ENCODE peak calls at places on chromosomes 13 and 19, in four cellular contexts. R is SK-N-SH, O is GM12878, J is HepG2. C is an unnamed sample.

GRCh38 chr19:46608581-46609345 is 7.6 kb downstream of the CALM3 start:
- DNase-seq in R (peak), J (no peak), O (no peak), C (no peak)

GRCh38 chr13:35917942-35918645 is 213.1 kb downstream of the DCLK1 start:
- DNase-seq in R (no peak), O (no peak), J (no peak), C (no peak)

GRCh38 chr13:38967446-38967845 is 23.2 kb downstream of the STOML3 start:
- DNase-seq in R (no peak), J (no peak), O (no peak), C (no peak)

GRCh38 chr19:29810504-29810871 is 1.3 kb upstream of the CCNE1 start:
- DNase-seq in O (no peak), J (no peak), R (no peak), C (peak)

GRCh38 chr19:34675250-34675649 is 1.7 kb downstream of the SCGB2B2 start:
- DNase-seq in O (no peak), R (no peak), J (no peak), C (no peak)

GRCh38 chr19:24032651-24033050 is 54.3 kb upstream of the ZNF254 start:
- DNase-seq in O (no peak), R (no peak), J (no peak), C (no peak)

GRCh38 chr19:3670258-3670795 is 29.9 kb downstream of the PIP5K1C start:
- DNase-seq in O (no peak), J (no peak), R (no peak), C (peak)

GRCh38 chr13:105773887-105774538 is 761.4 kb downstream of the EFNB2 start:
- DNase-seq in O (no peak), J (peak), R (no peak), C (no peak)

GRCh38 chr13:35769812-35770211 is 293.3 kb upstream of the MAB21L1 start:
- DNase-seq in R (no peak), J (no peak), O (no peak), C (no peak)

GRCh38 chr19:46076951-46077814 is 36.4 kb upstream of the IGFL4 start:
- DNase-seq in R (peak), O (no peak), J (peak), C (peak)

GRCh38 chr19:56683119-56683518 is 11.6 kb upstream of the ZNF835 start:
- DNase-seq in O (no peak), J (no peak), R (no peak), C (no peak)

GRCh38 chr19:54470991-54471782 is 1.9 kb downstream of the CDC42EP5 start:
- DNase-seq in O (no peak), R (no peak), J (no peak), C (no peak)

GRCh38 chr19:46294475-46294874 is 2.4 kb upstream of the HIF3A start:
- DNase-seq in R (no peak), O (no peak), J (no peak), C (no peak)

GRCh38 chr13:68490594-68490993 is 1260.5 kb upstream of the PCDH9 start:
- DNase-seq in R (peak), O (no peak), J (no peak), C (no peak)

GRCh38 chr19:1069009-1069779 is 2.2 kb downstream of the ARHGAP45 start:
- DNase-seq in R (no peak), J (no peak), O (no peak), C (no peak)

GRCh38 chr19:1070576-1070930 is 3.6 kb downstream of the ARHGAP45 start:
- DNase-seq in R (no peak), O (no peak), J (no peak), C (no peak)

GRCh38 chr19:1073063-1073955 is 6.3 kb downstream of the ARHGAP45 start:
- DNase-seq in O (no peak), J (no peak), R (no peak), C (peak)

GRCh38 chr19:1072371-1073015 is 5.5 kb downstream of the ARHGAP45 start:
- DNase-seq in R (no peak), J (no peak), O (no peak), C (no peak)

DNA sequence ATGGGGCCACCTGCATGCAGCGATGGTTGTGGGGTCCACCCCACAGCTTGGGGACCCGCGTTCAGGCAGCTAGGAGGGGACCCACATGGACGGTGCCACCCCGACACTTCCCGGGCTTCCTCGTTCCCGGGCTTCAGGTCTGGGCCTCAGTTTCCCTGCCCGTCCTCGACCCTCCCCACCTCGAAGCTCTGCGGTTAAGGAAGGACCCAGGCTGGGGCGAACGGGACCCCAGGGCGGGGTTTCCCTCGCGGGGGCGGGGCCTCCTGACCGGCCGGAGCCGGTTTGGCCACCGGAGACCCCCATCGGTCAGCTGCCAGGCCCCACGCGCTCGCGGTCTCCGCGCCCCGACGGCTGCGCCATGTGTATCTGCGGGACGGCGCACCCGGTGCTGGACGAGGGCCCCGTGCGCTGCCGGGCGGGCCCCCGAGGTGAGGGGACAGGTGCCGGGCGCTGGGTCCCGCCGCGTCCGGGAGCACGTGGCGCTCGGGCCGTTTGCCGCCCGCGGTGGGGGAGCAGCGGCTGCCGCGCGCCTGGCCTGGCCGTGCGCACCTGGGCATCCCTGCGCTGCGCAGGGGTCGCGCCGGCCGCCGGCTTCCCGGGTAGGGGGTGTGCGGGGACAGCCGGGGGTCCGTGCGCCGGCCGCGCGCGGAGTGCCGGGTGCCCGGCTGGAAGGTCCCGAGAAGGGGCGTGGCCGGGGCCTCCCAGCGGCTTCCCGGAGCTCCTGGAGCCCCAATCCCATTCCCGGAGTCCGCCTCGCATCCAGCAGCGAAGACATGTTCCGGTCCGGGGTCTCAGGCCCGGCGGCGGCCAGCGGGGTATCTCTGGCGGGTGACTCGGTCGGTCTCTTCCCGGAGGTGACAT is 4.2 kb downstream of the ARHGAP45 start:
- DNase-seq in O (no peak), R (peak), J (no peak), C (no peak)
- H3K4me2 ChIP-seq in O (peak), R (no peak), J (no peak), C (no peak)

GRCh38 chr19:41792513-41793413 is 3.6 kb upstream of the CEACAM3 start:
- DNase-seq in R (peak), O (no peak), J (peak), C (peak)
- TF ChIP-seq NFIC in R (no peak), O (no peak), J (no peak), C (no peak)

DNA sequence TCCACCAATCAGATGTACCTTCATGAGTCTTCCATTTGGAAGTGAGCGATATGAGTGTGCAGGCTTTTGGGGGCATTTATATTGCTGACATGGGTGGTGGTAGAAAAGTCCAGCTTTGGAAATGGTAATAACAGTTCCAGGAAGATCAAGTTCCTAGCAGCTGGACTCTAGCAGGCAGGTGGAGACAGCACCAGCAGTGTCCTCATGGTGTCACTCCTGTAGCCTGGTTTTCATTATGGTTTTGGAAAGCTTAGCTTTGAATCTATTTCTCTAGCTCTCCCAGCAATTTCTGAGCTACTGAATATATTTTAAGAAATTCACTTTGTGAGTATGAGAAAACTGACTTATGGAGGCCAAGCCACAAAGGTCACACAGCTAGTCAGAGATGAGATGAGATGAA is 523.2 kb upstream of the HTR2A start:
- DNase-seq in J (no peak), O (no peak), R (no peak), C (no peak)
- TF ChIP-seq CTCF in J (no peak), O (no peak), R (no peak), C (no peak)

GRCh38 chr19:38736413-38737280 is 7.6 kb downstream of the CAPN12 start:
- DNase-seq in R (peak), J (no peak), O (peak), C (peak)
- H3K4me2 ChIP-seq in R (peak), J (peak), O (peak), C (peak)

GRCh38 chr13:79258489-79258888 is 147.6 kb downstream of the RBM26 start:
- DNase-seq in R (no peak), J (no peak), O (no peak), C (no peak)
- TF ChIP-seq NFIC in R (no peak), J (no peak), O (no peak), C (no peak)

GRCh38 chr13:109275848-109276247 is 510.5 kb downstream of the IRS2 start:
- DNase-seq in J (no peak), O (no peak), R (peak), C (no peak)
- TF ChIP-seq CTCF in J (peak), O (no peak), R (peak), C (peak)

GRCh38 chr19:51807111-51807701 is 12.2 kb downstream of the FPR3 start:
- DNase-seq in O (no peak), J (peak), R (no peak), C (peak)
- H3K4me2 ChIP-seq in O (no peak), J (no peak), R (no peak), C (peak)

GRCh38 chr13:113110048-113110851 is 4.7 kb downstream of the F7 start:
- DNase-seq in R (peak), J (no peak), O (no peak), C (no peak)
- TF ChIP-seq NFIC in R (no peak), J (no peak), O (no peak), C (no peak)

C was measured in K562.